ENCODE peak calls at places on chromosomes 7 and 10, in six cellular contexts. I is CD8-positive, alpha-beta T cell; X is GM10248; K is fibroblast of lung; O is type B pancreatic cell; E is upper lobe of right lung. A is an unnamed sample.

GRCh38 chr10:57696641-57697040 is 571.1 kb downstream of the IPMK start:
- DNase-seq in I (no peak), X (no peak), K (peak; percentile 89), O (no peak), E (no peak), A (no peak)

GRCh38 chr7:90681336-90682019 is 85.4 kb downstream of the CDK14 start:
- DNase-seq in I (no peak), X (no peak), K (peak; percentile 46), O (no peak), E (no peak), A (no peak)

GRCh38 chr7:116782177-116782711 is 80.1 kb upstream of the CAPZA2 start:
- DNase-seq in I (no peak), X (no peak), K (peak; percentile 73), O (no peak), E (no peak), A (no peak)

GRCh38 chr10:14325325-14325955 is 5.3 kb downstream of the FRMD4A start:
- DNase-seq in I (peak; percentile 30), X (peak; percentile 32), K (peak; percentile 28), O (no peak), E (no peak), A (no peak)

GRCh38 chr10:98078774-98079173 is 48.4 kb upstream of the CRTAC1 start:
- DNase-seq in I (no peak), X (no peak), K (no peak), O (no peak), E (no peak), A (no peak)

GRCh38 chr7:51757960-51758359 is 441.4 kb upstream of the COBL start:
- DNase-seq in I (no peak), X (no peak), K (no peak), O (no peak), E (no peak), A (no peak)

GRCh38 chr7:46032936-46033335 is 111.9 kb upstream of the IGFBP3 start:
- DNase-seq in I (no peak), X (no peak), K (no peak), O (no peak), E (no peak), A (no peak)

GRCh38 chr7:99380032-99380822 is 5.7 kb downstream of the ARPC1B start:
- DNase-seq in I (no peak), X (peak; percentile 78), K (peak; percentile 25), O (no peak), E (no peak), A (peak; percentile 88)

GRCh38 chr10:69406816-69407580 is 9.7 kb downstream of the TACR2 start:
- DNase-seq in I (no peak), X (no peak), K (no peak), O (no peak), E (no peak), A (no peak)

GRCh38 chr10:119415536-119416527 is 126.7 kb downstream of the RGS10 start:
- DNase-seq in I (no peak), X (no peak), K (no peak), O (no peak), E (peak; percentile 48), A (no peak)

GRCh38 chr7:127536426-127537152 is 48.8 kb downstream of the GCC1 start:
- DNase-seq in I (no peak), X (no peak), K (no peak), O (no peak), E (no peak), A (no peak)

GRCh38 chr7:54968018-54968417 is 50.8 kb upstream of the EGFR start:
- DNase-seq in I (no peak), X (no peak), K (no peak), O (no peak), E (no peak), A (no peak)

DNA sequence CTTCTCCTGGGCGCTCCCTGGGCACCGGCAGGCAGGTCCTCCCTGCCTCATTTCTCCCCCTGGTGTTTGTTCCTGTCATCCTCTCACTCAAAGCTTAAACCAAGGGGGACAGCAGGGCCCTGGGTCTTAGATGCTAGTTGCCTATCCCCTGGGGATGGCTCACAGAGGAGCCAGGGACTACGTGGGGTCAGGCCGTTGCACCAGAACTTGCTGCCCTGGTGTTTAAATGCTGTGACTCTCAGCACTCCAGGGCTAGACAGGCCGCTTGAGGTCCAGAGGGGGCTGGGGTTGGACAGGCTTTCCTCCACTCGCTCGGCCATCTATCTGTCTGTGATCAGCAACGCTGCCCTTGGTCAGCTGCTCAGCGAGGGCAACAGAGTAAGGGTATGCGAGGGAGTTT is 340.3 kb downstream of the CXCL12 start:
- DNase-seq in I (no peak), X (no peak), K (no peak), O (no peak), E (no peak), A (no peak)
- TF ChIP-seq CTCF in I (no peak), X (no peak), K (no peak), O (no peak), E (no peak), A (no peak)

DNA sequence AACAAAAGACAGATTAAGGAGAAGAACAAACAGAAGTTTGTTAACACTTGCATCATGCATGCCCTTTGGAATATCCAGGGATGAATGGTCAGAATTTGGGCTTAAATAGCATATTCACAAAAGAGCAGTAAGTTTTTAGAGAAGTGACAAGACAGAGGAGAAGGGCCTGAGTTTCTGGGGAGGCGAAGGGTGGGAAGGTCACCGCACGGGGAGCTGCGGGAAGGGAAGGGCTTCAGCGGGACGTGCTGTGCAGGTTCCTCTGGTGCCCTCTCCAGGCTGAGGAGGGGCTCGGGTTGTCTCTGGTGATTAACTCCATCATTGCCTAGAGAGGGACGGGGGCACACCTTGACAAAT is 10.4 kb upstream of the ZNF22 start:
- DNase-seq in I (no peak), X (no peak), K (no peak), O (no peak), E (no peak), A (no peak)
- TF ChIP-seq CTCF in I (no peak), X (peak; percentile 28), K (peak; percentile 33), O (peak; percentile 61), E (peak; percentile 25), A (no peak)

GRCh38 chr10:29124864-29125263 is 164.0 kb upstream of the LYZL1 start:
- DNase-seq in I (no peak), X (no peak), K (no peak), O (no peak), E (no peak), A (no peak)

GRCh38 chr10:29119374-29119773 is 169.5 kb upstream of the LYZL1 start:
- DNase-seq in I (no peak), X (no peak), K (no peak), O (no peak), E (no peak), A (no peak)

GRCh38 chr10:29117781-29118180 is 171.1 kb upstream of the LYZL1 start:
- DNase-seq in I (no peak), X (no peak), K (no peak), O (no peak), E (no peak), A (no peak)

DNA sequence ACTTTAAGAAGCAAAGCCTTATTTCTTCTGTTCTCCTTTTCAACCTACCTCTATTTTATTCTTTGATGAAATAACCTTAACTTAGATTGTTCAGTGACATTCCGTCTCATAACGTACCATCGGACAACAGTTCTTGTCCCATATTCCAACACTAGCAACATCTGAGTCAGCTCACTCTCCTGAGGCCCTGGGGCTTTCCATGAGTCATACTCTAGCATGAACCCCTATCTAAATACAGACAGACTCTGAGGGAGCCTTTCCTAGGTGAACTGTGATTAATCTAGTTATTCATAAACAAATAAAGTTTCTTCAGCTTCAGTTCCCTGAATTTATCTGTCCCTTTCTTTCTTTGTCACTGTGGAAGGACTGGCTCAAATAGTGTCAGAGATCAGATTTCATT is 168.7 kb upstream of the LYZL1 start:
- DNase-seq in I (no peak), X (no peak), K (peak; percentile 53), O (no peak), E (no peak), A (no peak)
- TF ChIP-seq CTCF in I (no peak), X (no peak), K (no peak), O (no peak), E (no peak), A (no peak)

GRCh38 chr10:61750943-61751471 is 88.3 kb downstream of the CABCOCO1 start:
- DNase-seq in I (peak; percentile 58), X (peak; percentile 53), K (peak; percentile 61), O (peak; percentile 71), E (peak; percentile 83), A (peak; percentile 45)
- TF ChIP-seq CTCF in I (peak; percentile 67), X (peak; percentile 69), K (peak; percentile 72), O (peak; percentile 71), E (peak; percentile 75), A (peak; percentile 79)

GRCh38 chr7:5232874-5233273 is 42.8 kb downstream of the WIPI2 start:
- DNase-seq in I (no peak), X (no peak), K (no peak), O (no peak), E (no peak), A (no peak)
- TF ChIP-seq CTCF in I (no peak), X (no peak), K (no peak), O (no peak), E (no peak), A (no peak)

DNA sequence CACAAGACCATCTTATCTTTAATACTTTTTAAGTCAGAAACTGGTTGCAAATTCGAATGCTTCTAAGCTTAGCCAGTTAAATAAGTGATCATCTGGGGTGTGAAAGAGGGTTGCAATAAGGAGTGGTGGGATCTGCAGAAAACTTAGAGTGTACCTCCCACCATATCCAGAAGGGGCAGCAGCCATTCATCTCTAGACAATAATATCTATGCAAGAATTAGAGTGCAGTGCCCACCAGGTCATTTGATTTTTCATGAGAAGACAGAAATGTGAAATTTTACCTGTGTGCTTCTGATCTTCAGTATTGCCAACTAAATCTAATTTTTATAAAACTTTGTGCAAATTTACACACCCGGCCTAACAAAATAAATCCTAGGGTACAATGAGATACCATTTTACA is 127.2 kb upstream of the SP4 start:
- DNase-seq in I (no peak), X (no peak), K (no peak), O (no peak), E (no peak), A (no peak)
- TF ChIP-seq CTCF in I (peak; percentile 42), X (no peak), K (peak; percentile 10), O (peak; percentile 62), E (peak; percentile 19), A (peak; percentile 36)